ENCODE peak calls at places on chromosomes 5 and 9, in four cellular contexts. D, T, E and W are unnamed samples.

GRCh38 chr5:172110921-172111873 is 76.8 kb downstream of the STK10 start:
- DNase-seq in D (peak), T (no peak), E (no peak), W (peak)

GRCh38 chr9:21579209-21579608 is 97.1 kb upstream of the IFNE start:
- DNase-seq in D (peak), T (no peak), E (no peak), W (no peak)

GRCh38 chr5:74685979-74686631 is 1.1 kb downstream of the HEXB start:
- DNase-seq in D (peak), T (peak), E (no peak), W (no peak)

GRCh38 chr9:131578778-131579504 is 33.6 kb downstream of the PRRT1B start:
- DNase-seq in D (no peak), T (no peak), E (no peak), W (no peak)

GRCh38 chr9:21607576-21607975 is 125.5 kb upstream of the IFNE start:
- DNase-seq in D (no peak), T (no peak), E (no peak), W (no peak)

GRCh38 chr5:109630109-109630508 is 59.6 kb upstream of the MAN2A1 start:
- DNase-seq in D (no peak), T (no peak), E (peak), W (no peak)

GRCh38 chr5:36573441-36573840 is 33.0 kb upstream of the SLC1A3 start:
- DNase-seq in D (peak), T (peak), E (no peak), W (no peak)

GRCh38 chr9:121326130-121326838 is 43.8 kb downstream of the STOM start:
- DNase-seq in D (peak), T (peak), E (peak), W (no peak)

GRCh38 chr9:114837923-114838322 is 32.1 kb upstream of the TNFSF15 start:
- DNase-seq in D (peak), T (no peak), E (no peak), W (no peak)

GRCh38 chr5:96896806-96897205 is 20.5 kb downstream of the ERAP2 start:
- DNase-seq in D (no peak), T (no peak), E (no peak), W (no peak)

GRCh38 chr5:80141147-80141671 is 106.1 kb downstream of the THBS4 start:
- DNase-seq in D (peak), T (peak), E (peak), W (peak)

GRCh38 chr9:121770415-121771273 is 119.2 kb downstream of the DAB2IP start:
- DNase-seq in D (peak), T (no peak), E (no peak), W (no peak)

GRCh38 chr9:69197687-69198086 is 23.6 kb downstream of the TJP2 start:
- DNase-seq in D (no peak), T (no peak), E (no peak), W (no peak)

GRCh38 chr9:75148551-75148950 is 60.2 kb downstream of the OSTF1 start:
- DNase-seq in D (peak), T (no peak), E (no peak), W (no peak)

GRCh38 chr9:95336281-95336680 is 18.8 kb upstream of the FANCC start:
- DNase-seq in D (no peak), T (peak), E (no peak), W (peak)

GRCh38 chr5:102975457-102976182 is 144.3 kb downstream of the GIN1 start:
- DNase-seq in D (peak), T (no peak), E (no peak), W (no peak)

GRCh38 chr5:39137391-39138181 is 63.4 kb upstream of the RICTOR start:
- DNase-seq in D (no peak), T (peak), E (no peak), W (peak)

GRCh38 chr9:70438341-70438924 is 24.0 kb upstream of the KLF9 start:
- DNase-seq in D (peak), T (peak), E (no peak), W (no peak)

GRCh38 chr9:133141833-133142594 is 21.0 kb upstream of the RALGDS start:
- DNase-seq in D (no peak), T (no peak), E (no peak), W (no peak)

GRCh38 chr9:131402738-131403492 is 9.0 kb downstream of the PRRC2B start:
- DNase-seq in D (peak), T (no peak), E (no peak), W (no peak)

GRCh38 chr5:15021286-15022046 is 149.9 kb upstream of the ANKH start:
- DNase-seq in D (peak), T (peak), E (no peak), W (no peak)

GRCh38 chr5:120413706-120414105 is 50.4 kb upstream of the PRR16 start:
- DNase-seq in D (no peak), T (no peak), E (no peak), W (no peak)

GRCh38 chr5:14501353-14502162 is 80.0 kb upstream of the OTULINL start:
- DNase-seq in D (no peak), T (no peak), E (no peak), W (no peak)

GRCh38 chr9:126533911-126534300 is 79.8 kb upstream of the LMX1B start:
- DNase-seq in D (no peak), T (peak), E (no peak), W (no peak)

GRCh38 chr9:95315108-95315746 is 2.3 kb downstream of the FANCC start:
- DNase-seq in D (no peak), T (no peak), E (no peak), W (no peak)

GRCh38 chr5:79578876-79579275 is 33.4 kb upstream of the TENT2 start:
- DNase-seq in D (no peak), T (no peak), E (no peak), W (no peak)

GRCh38 chr9:126206099-126206498 is 120.5 kb upstream of the MVB12B start:
- DNase-seq in D (no peak), T (no peak), E (no peak), W (no peak)

GRCh38 chr9:131018621-131019020 is 9.6 kb downstream of the LAMC3 start:
- DNase-seq in D (no peak), T (peak), E (no peak), W (peak)

GRCh38 chr9:13113201-13113600 is 166.3 kb downstream of the MPDZ start:
- DNase-seq in D (peak), T (no peak), E (no peak), W (no peak)

GRCh38 chr5:4017076-4017803 is 421.6 kb downstream of the IRX1 start:
- DNase-seq in D (no peak), T (no peak), E (no peak), W (no peak)

GRCh38 chr9:123717581-123717980 is 212.3 kb downstream of the DENND1A start:
- DNase-seq in D (no peak), T (no peak), E (no peak), W (no peak)

GRCh38 chr5:155726267-155726666 is 600.7 kb upstream of the SGCD start:
- DNase-seq in D (peak), T (peak), E (peak), W (peak)

GRCh38 chr5:72692273-72692672 is 124.2 kb upstream of the TNPO1 start:
- DNase-seq in D (peak), T (peak), E (no peak), W (no peak)

GRCh38 chr9:121201045-121201737 is 478 bp downstream of the RAB14 start:
- DNase-seq in D (no peak), T (peak), E (peak), W (no peak)

GRCh38 chr5:139408191-139408590 is 4.3 kb upstream of the SPATA24 start:
- DNase-seq in D (no peak), T (no peak), E (no peak), W (no peak)

GRCh38 chr9:77215874-77216273 is 38.5 kb downstream of the VPS13A start:
- DNase-seq in D (peak), T (peak), E (no peak), W (no peak)

GRCh38 chr5:173231996-173232498 is 3.0 kb downstream of the NKX2-5 start:
- DNase-seq in D (no peak), T (peak), E (no peak), W (no peak)
- H2BK120ac ChIP-seq in D (no peak), T (no peak), E (no peak), W (no peak)

GRCh38 chr9:128056086-128056485 is 11.0 kb downstream of the NAIF1 start:
- DNase-seq in D (no peak), T (no peak), E (no peak), W (no peak)

GRCh38 chr9:128056887-128057723 is 10.0 kb downstream of the NAIF1 start:
- DNase-seq in D (peak), T (peak), E (no peak), W (peak)

GRCh38 chr9:128053560-128053959 is 13.6 kb downstream of the NAIF1 start:
- DNase-seq in D (no peak), T (no peak), E (no peak), W (no peak)

GRCh38 chr9:128054090-128054489 is 13.0 kb downstream of the NAIF1 start:
- DNase-seq in D (no peak), T (no peak), E (no peak), W (no peak)

GRCh38 chr9:128055222-128056040 is 11.7 kb downstream of the NAIF1 start:
- DNase-seq in D (no peak), T (peak), E (no peak), W (peak)
- H2BK120ac ChIP-seq in D (no peak), T (peak), E (no peak), W (no peak)

GRCh38 chr5:148808864-148809642 is 17.4 kb upstream of the ADRB2 start:
- DNase-seq in D (no peak), T (no peak), E (no peak), W (no peak)
- H2BK120ac ChIP-seq in D (no peak), T (no peak), E (no peak), W (no peak)

DNA sequence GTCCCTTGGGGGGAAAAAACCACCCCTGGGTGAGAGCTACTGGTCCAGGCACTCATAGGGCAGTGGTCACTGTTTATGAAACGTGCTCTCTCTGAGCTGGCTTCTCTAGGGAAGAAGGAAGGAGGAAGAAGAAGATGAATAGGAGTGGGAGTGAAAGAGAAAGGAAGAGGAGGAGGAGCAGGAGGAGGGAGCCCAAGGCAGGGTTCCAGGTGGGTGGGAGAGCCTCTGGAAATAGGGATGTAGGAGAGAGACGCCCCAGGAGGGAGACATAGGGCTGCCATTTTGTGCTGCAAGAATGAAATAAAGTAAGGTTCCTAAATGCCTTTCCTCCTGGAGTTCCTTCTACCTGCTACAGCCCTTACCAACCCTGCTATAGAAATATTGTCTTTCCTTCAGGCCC is 65.7 kb downstream of the PCDH1 start:
- DNase-seq in D (no peak), T (no peak), E (no peak), W (no peak)
- H2BK120ac ChIP-seq in D (no peak), T (no peak), E (no peak), W (no peak)

GRCh38 chr9:89615661-89616060 is 10.8 kb downstream of the GADD45G start:
- DNase-seq in D (no peak), T (no peak), E (no peak), W (no peak)
- H2BK120ac ChIP-seq in D (no peak), T (no peak), E (no peak), W (no peak)

DNA sequence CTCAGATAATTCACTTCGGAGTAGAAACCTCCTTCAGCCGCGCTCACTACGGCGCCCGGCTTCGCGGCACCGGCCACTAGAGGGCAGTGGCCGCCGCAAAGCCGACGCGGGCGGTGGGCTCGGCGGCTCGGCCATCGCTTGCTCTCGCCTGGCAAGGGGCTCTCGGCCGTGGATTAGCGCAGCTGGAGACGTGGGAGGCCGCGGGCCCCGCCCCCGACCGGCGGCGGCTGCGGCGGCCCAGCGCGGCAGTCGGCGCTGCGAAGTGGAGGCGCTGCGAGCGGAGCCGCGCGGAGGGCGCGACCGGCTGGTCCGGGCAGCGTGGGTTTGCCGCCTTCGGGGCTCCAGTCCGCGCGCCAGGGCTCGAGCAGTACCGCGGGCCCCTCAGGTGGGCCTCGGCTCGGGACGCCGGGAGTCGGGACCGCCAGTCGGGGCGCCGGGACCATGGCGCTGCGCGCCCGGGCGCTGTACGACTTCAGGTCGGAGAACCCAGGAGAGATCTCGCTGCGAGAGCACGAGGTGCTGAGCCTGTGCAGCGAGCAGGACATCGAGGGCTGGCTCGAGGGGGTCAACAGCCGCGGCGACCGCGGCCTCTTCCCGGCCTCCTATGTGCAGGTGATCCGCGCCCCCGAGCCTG is at the start of gene SNX18:
- DNase-seq in D (peak), T (peak), E (peak), W (peak)
- H2BK120ac ChIP-seq in D (peak), T (peak), E (no peak), W (no peak)

DNA sequence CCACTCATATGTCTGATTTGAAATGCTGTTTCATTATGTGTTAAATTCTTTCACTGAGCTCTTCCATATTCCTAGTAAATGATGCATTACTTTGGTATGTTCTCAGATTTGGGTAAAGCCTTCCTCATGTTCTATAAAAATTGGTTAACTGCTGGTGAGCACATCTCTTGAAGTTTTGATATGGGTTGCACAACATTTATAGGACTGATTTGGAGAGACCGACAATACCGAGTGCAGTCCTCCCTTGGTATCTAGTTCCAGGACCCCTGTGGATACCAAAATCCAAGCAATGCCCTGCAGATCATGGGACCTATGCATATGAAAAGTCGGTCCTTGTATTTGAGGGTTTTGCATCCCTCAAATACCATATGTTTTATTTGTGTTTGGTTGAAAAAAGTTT is 37.8 kb downstream of the WDR36 start:
- DNase-seq in D (peak), T (peak), E (no peak), W (no peak)
- H2BK120ac ChIP-seq in D (no peak), T (no peak), E (no peak), W (no peak)

GRCh38 chr9:4680750-4681149 is 1.4 kb downstream of the CDC37L1 start:
- DNase-seq in D (peak), T (no peak), E (no peak), W (no peak)

GRCh38 chr9:4677392-4677791 is 2.0 kb upstream of the CDC37L1 start:
- DNase-seq in D (no peak), T (no peak), E (no peak), W (no peak)

GRCh38 chr9:4678679-4679267 is 596 bp upstream of the CDC37L1 start:
- DNase-seq in D (peak), T (peak), E (peak), W (no peak)

GRCh38 chr9:4680178-4680535 is 788 bp downstream of the CDC37L1 start:
- DNase-seq in D (no peak), T (no peak), E (no peak), W (no peak)

DNA sequence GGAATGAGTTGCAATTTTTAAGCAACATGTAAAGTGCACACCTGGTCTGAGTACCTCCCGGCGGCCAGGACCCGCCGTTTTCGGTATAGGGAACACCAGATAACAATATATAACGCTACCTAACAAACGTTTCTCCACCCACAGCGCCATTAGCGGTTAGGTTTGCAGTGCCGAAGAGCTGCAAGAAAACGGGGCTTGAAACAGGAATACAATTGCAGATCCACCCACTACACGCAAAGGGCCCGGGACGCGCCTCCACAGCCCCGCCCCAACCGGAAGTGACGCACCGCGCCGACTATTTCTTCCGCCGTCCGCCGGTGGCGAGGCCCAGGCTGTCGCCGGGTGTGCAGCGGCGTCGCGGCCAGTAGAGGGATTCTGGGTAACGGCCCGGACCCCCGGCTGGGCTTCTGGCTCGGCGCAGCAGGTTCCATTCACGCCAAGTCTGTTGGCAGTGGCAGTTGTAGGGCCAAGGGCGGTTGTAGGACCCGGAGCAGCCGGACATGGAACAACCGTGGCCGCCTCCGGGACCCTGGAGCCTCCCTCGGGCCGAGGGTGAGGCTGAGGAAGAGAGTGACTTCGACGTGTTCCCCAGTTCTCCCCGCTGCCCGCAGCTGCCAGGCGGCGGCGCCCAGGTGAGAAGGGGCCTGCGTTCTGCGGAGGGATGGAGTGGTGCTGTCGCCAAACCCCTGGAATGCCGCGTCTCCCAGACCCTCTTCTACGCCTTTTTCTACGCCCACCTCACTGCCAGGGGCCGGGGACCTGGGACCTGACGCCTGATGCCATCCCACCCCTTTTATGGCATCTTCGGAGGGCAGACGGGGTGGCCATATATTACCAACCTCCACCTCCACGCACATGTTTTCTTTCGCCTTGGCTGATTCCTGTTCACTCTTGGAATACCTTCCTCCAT is at the start of gene CDC37L1:
- DNase-seq in D (peak), T (peak), E (peak), W (peak)
- H2BK120ac ChIP-seq in D (peak), T (peak), E (no peak), W (peak)